ENCODE peak calls at places on chromosomes 1 and 21, in eight cellular contexts. One of them, this sample, is unnamed.

GRCh38 chr1:211698161-211699026 is 23.0 kb upstream of the NEK2 start:
- DNase-seq in body of pancreas: peak
- DNase-seq in astrocyte of the spinal cord: peak
- DNase-seq in brain microvascular endothelial cell: peak
- DNase-seq in left ventricle myocardium inferior: peak
- DNase-seq in lung: peak
- DNase-seq in foreskin fibroblast: peak
- DNase-seq in cardiac fibroblast: peak
- DNase-seq in this sample: no peak

GRCh38 chr1:41218152-41218551 is 24.0 kb downstream of the SCMH1 start:
- DNase-seq in astrocyte of the spinal cord: no peak
- DNase-seq in foreskin fibroblast: no peak
- DNase-seq in cardiac fibroblast: no peak
- DNase-seq in lung: no peak
- DNase-seq in body of pancreas: no peak
- DNase-seq in brain microvascular endothelial cell: no peak
- DNase-seq in left ventricle myocardium inferior: no peak
- DNase-seq in this sample: no peak

GRCh38 chr1:208207388-208208131 is 36.6 kb downstream of the PLXNA2 start:
- DNase-seq in left ventricle myocardium inferior: peak
- DNase-seq in lung: peak
- DNase-seq in body of pancreas: peak
- DNase-seq in foreskin fibroblast: peak
- DNase-seq in cardiac fibroblast: peak
- DNase-seq in astrocyte of the spinal cord: peak
- DNase-seq in brain microvascular endothelial cell: peak
- DNase-seq in this sample: peak

GRCh38 chr21:38774152-38774551 is 31.6 kb upstream of the ETS2 start:
- DNase-seq in foreskin fibroblast: no peak
- DNase-seq in left ventricle myocardium inferior: no peak
- DNase-seq in body of pancreas: no peak
- DNase-seq in astrocyte of the spinal cord: no peak
- DNase-seq in lung: no peak
- DNase-seq in cardiac fibroblast: peak
- DNase-seq in brain microvascular endothelial cell: peak
- DNase-seq in this sample: no peak

GRCh38 chr1:50968884-50969610 is 998 bp upstream of the CDKN2C start:
- DNase-seq in body of pancreas: peak
- DNase-seq in lung: peak
- DNase-seq in left ventricle myocardium inferior: peak
- DNase-seq in foreskin fibroblast: no peak
- DNase-seq in astrocyte of the spinal cord: peak
- DNase-seq in cardiac fibroblast: peak
- DNase-seq in brain microvascular endothelial cell: peak
- DNase-seq in this sample: no peak

GRCh38 chr1:164660415-164661174 is 101.6 kb downstream of the PBX1 start:
- DNase-seq in body of pancreas: peak
- DNase-seq in lung: no peak
- DNase-seq in foreskin fibroblast: no peak
- DNase-seq in cardiac fibroblast: peak
- DNase-seq in astrocyte of the spinal cord: peak
- DNase-seq in brain microvascular endothelial cell: peak
- DNase-seq in left ventricle myocardium inferior: no peak
- DNase-seq in this sample: peak

GRCh38 chr1:100928128-100928527 is 32.2 kb downstream of the SLC30A7 start:
- DNase-seq in foreskin fibroblast: no peak
- DNase-seq in brain microvascular endothelial cell: no peak
- DNase-seq in left ventricle myocardium inferior: no peak
- DNase-seq in body of pancreas: no peak
- DNase-seq in lung: no peak
- DNase-seq in cardiac fibroblast: no peak
- DNase-seq in astrocyte of the spinal cord: no peak
- DNase-seq in this sample: no peak

GRCh38 chr1:65820983-65821382 is 28.3 kb downstream of the PDE4B start:
- DNase-seq in brain microvascular endothelial cell: peak
- DNase-seq in body of pancreas: no peak
- DNase-seq in foreskin fibroblast: peak
- DNase-seq in cardiac fibroblast: peak
- DNase-seq in left ventricle myocardium inferior: no peak
- DNase-seq in astrocyte of the spinal cord: peak
- DNase-seq in lung: no peak
- DNase-seq in this sample: peak

GRCh38 chr1:240609527-240610060 is 2.4 kb downstream of the GREM2 start:
- DNase-seq in astrocyte of the spinal cord: no peak
- DNase-seq in body of pancreas: no peak
- DNase-seq in brain microvascular endothelial cell: no peak
- DNase-seq in left ventricle myocardium inferior: no peak
- DNase-seq in lung: no peak
- DNase-seq in foreskin fibroblast: no peak
- DNase-seq in cardiac fibroblast: no peak
- DNase-seq in this sample: no peak

GRCh38 chr1:155305881-155306391 is 2.7 kb upstream of the FDPS start:
- DNase-seq in lung: no peak
- DNase-seq in body of pancreas: no peak
- DNase-seq in astrocyte of the spinal cord: no peak
- DNase-seq in foreskin fibroblast: peak
- DNase-seq in cardiac fibroblast: peak
- DNase-seq in brain microvascular endothelial cell: no peak
- DNase-seq in left ventricle myocardium inferior: no peak
- DNase-seq in this sample: no peak

GRCh38 chr1:17831619-17832018 is 76.5 kb downstream of the ACTL8 start:
- DNase-seq in brain microvascular endothelial cell: peak
- DNase-seq in left ventricle myocardium inferior: no peak
- DNase-seq in astrocyte of the spinal cord: peak
- DNase-seq in body of pancreas: peak
- DNase-seq in cardiac fibroblast: peak
- DNase-seq in foreskin fibroblast: peak
- DNase-seq in lung: no peak
- DNase-seq in this sample: peak

GRCh38 chr1:204493882-204494280 is 724 bp downstream of the PIK3C2B start:
- DNase-seq in cardiac fibroblast: peak
- DNase-seq in lung: peak
- DNase-seq in brain microvascular endothelial cell: peak
- DNase-seq in foreskin fibroblast: peak
- DNase-seq in body of pancreas: peak
- DNase-seq in left ventricle myocardium inferior: peak
- DNase-seq in astrocyte of the spinal cord: no peak
- DNase-seq in this sample: no peak

GRCh38 chr1:203124546-203125317 is 2.8 kb upstream of the ADORA1 start:
- DNase-seq in astrocyte of the spinal cord: no peak
- DNase-seq in cardiac fibroblast: peak
- DNase-seq in body of pancreas: no peak
- DNase-seq in foreskin fibroblast: peak
- DNase-seq in brain microvascular endothelial cell: no peak
- DNase-seq in lung: no peak
- DNase-seq in left ventricle myocardium inferior: no peak
- DNase-seq in this sample: no peak

GRCh38 chr1:110490791-110491451 is 28.1 kb downstream of the KCNA10 start:
- DNase-seq in cardiac fibroblast: no peak
- DNase-seq in brain microvascular endothelial cell: no peak
- DNase-seq in foreskin fibroblast: no peak
- DNase-seq in body of pancreas: no peak
- DNase-seq in lung: no peak
- DNase-seq in astrocyte of the spinal cord: no peak
- DNase-seq in left ventricle myocardium inferior: no peak
- DNase-seq in this sample: no peak

GRCh38 chr1:177925006-177925405 is 44.9 kb downstream of the SEC16B start:
- DNase-seq in brain microvascular endothelial cell: no peak
- DNase-seq in left ventricle myocardium inferior: no peak
- DNase-seq in foreskin fibroblast: peak
- DNase-seq in body of pancreas: no peak
- DNase-seq in astrocyte of the spinal cord: peak
- DNase-seq in cardiac fibroblast: no peak
- DNase-seq in lung: no peak
- DNase-seq in this sample: no peak

GRCh38 chr1:27296773-27297214 is 25.2 kb upstream of the TMEM222 start:
- DNase-seq in foreskin fibroblast: peak
- DNase-seq in cardiac fibroblast: peak
- DNase-seq in astrocyte of the spinal cord: peak
- DNase-seq in left ventricle myocardium inferior: peak
- DNase-seq in body of pancreas: peak
- DNase-seq in lung: peak
- DNase-seq in brain microvascular endothelial cell: peak
- DNase-seq in this sample: no peak

GRCh38 chr1:19342077-19342775 is 30.1 kb downstream of the SLC66A1 start:
- DNase-seq in lung: no peak
- DNase-seq in body of pancreas: no peak
- DNase-seq in brain microvascular endothelial cell: no peak
- DNase-seq in foreskin fibroblast: peak
- DNase-seq in cardiac fibroblast: no peak
- DNase-seq in astrocyte of the spinal cord: no peak
- DNase-seq in left ventricle myocardium inferior: peak
- DNase-seq in this sample: no peak

GRCh38 chr1:19339199-19339861 is 27.2 kb downstream of the SLC66A1 start:
- DNase-seq in body of pancreas: no peak
- DNase-seq in lung: no peak
- DNase-seq in left ventricle myocardium inferior: no peak
- DNase-seq in cardiac fibroblast: no peak
- DNase-seq in foreskin fibroblast: no peak
- DNase-seq in astrocyte of the spinal cord: no peak
- DNase-seq in brain microvascular endothelial cell: no peak
- DNase-seq in this sample: no peak

GRCh38 chr1:19342894-19343616 is 30.9 kb downstream of the SLC66A1 start:
- DNase-seq in left ventricle myocardium inferior: no peak
- DNase-seq in lung: no peak
- DNase-seq in cardiac fibroblast: no peak
- DNase-seq in brain microvascular endothelial cell: no peak
- DNase-seq in foreskin fibroblast: no peak
- DNase-seq in body of pancreas: no peak
- DNase-seq in astrocyte of the spinal cord: no peak
- DNase-seq in this sample: no peak

GRCh38 chr1:19340387-19340937 is 28.3 kb downstream of the SLC66A1 start:
- DNase-seq in brain microvascular endothelial cell: no peak
- DNase-seq in cardiac fibroblast: no peak
- DNase-seq in lung: no peak
- DNase-seq in body of pancreas: no peak
- DNase-seq in foreskin fibroblast: no peak
- DNase-seq in astrocyte of the spinal cord: no peak
- DNase-seq in left ventricle myocardium inferior: no peak
- DNase-seq in this sample: no peak

DNA sequence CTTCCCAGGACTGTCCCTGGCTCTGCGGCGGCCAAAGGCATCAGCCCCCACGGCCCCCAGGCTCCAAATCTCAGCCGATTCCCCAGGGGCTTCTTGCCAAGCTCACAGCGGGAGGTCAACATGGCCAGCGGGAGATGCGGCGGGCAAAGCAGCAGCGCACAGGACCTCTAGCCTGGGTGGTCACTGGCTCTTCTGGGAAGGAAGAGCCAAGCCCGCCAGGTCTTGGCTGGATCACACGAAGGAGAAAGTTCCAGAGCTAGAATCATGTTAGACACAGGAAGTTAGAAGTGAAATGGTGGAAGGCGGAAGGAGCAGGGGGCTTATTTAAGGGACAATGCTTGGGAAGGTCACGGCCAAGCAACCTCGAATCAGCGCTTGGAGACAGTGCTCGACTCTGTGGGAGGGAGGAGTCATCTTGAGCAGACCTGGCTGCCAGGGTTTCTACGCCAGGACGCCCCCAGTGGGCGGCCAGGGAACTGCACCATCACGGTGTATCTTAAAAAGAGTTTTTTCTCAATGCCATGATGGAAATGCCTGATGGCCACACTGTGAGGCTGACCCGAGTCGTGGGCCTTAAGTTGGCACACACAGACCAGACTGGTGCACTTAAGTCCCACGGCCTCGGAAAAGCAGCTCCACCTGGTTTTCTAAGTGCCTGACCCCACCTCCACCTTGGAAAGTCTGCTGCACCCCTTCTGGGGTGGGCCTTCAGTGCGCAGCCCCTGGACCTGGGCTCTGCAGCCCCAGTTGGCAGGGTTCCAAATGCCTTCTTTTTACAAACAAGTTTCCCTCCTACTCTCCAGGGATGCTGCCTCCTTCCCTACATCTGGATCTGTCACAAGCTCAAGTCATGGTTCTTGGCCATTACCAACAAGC is 29.3 kb downstream of the SLC66A1 start:
- DNase-seq in brain microvascular endothelial cell: peak
- DNase-seq in astrocyte of the spinal cord: peak
- DNase-seq in body of pancreas: peak
- DNase-seq in foreskin fibroblast: peak
- DNase-seq in lung: peak
- DNase-seq in left ventricle myocardium inferior: peak
- DNase-seq in cardiac fibroblast: peak
- DNase-seq in this sample: peak
- H3K4me3 ChIP-seq in brain microvascular endothelial cell: no peak
- H3K4me3 ChIP-seq in astrocyte of the spinal cord: no peak
- H3K4me3 ChIP-seq in body of pancreas: no peak
- H3K4me3 ChIP-seq in foreskin fibroblast: no peak
- H3K4me3 ChIP-seq in lung: no peak
- H3K4me3 ChIP-seq in left ventricle myocardium inferior: no peak
- H3K4me3 ChIP-seq in cardiac fibroblast: no peak
- H3K4me3 ChIP-seq in this sample: no peak

GRCh38 chr1:3067301-3067670 is 1.7 kb upstream of the PRDM16 start:
- DNase-seq in left ventricle myocardium inferior: peak
- DNase-seq in foreskin fibroblast: no peak
- DNase-seq in lung: no peak
- DNase-seq in brain microvascular endothelial cell: no peak
- DNase-seq in cardiac fibroblast: no peak
- DNase-seq in body of pancreas: peak
- DNase-seq in astrocyte of the spinal cord: no peak
- DNase-seq in this sample: no peak
- H3K4me3 ChIP-seq in left ventricle myocardium inferior: peak
- H3K4me3 ChIP-seq in foreskin fibroblast: no peak
- H3K4me3 ChIP-seq in lung: no peak
- H3K4me3 ChIP-seq in brain microvascular endothelial cell: no peak
- H3K4me3 ChIP-seq in cardiac fibroblast: no peak
- H3K4me3 ChIP-seq in body of pancreas: no peak
- H3K4me3 ChIP-seq in astrocyte of the spinal cord: peak
- H3K4me3 ChIP-seq in this sample: no peak

GRCh38 chr1:201648066-201648910 is 109.4 kb downstream of the NAV1 start:
- DNase-seq in cardiac fibroblast: peak
- DNase-seq in left ventricle myocardium inferior: peak
- DNase-seq in foreskin fibroblast: peak
- DNase-seq in brain microvascular endothelial cell: peak
- DNase-seq in astrocyte of the spinal cord: peak
- DNase-seq in lung: no peak
- DNase-seq in body of pancreas: peak
- DNase-seq in this sample: no peak
- H3K4me3 ChIP-seq in cardiac fibroblast: peak
- H3K4me3 ChIP-seq in left ventricle myocardium inferior: peak
- H3K4me3 ChIP-seq in foreskin fibroblast: peak
- H3K4me3 ChIP-seq in brain microvascular endothelial cell: peak
- H3K4me3 ChIP-seq in astrocyte of the spinal cord: peak
- H3K4me3 ChIP-seq in lung: peak
- H3K4me3 ChIP-seq in body of pancreas: no peak
- H3K4me3 ChIP-seq in this sample: peak

DNA sequence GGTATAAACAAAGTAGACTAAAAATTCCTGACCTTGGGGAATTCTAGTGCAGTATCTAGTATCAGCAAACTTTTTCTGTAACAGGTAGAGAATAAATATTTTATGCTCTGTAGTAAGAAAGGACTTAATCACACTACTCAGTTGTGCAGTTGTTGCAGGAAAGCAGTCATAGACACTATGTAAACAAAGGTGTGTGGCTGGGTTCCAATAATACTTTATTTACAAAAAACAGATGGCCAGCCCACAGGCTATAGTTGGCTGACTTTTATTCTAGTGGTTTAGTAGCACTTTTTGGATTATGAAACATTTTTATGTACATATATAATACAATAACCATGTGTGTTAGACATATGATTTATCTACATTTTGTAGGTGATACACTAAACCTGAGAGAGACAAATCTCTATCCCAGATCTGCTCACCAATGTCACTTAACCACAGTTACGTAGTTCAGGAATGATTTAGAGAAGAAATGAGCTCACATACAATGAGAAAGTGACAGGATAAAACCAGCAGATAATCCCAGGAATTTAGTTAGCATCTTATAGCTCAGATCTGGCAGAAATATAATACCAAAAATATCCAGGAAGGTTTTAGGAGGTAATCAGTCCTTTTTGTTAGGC is 56.1 kb downstream of the MIER1 start:
- DNase-seq in astrocyte of the spinal cord: no peak
- DNase-seq in cardiac fibroblast: no peak
- DNase-seq in brain microvascular endothelial cell: no peak
- DNase-seq in lung: no peak
- DNase-seq in left ventricle myocardium inferior: no peak
- DNase-seq in foreskin fibroblast: no peak
- DNase-seq in body of pancreas: no peak
- DNase-seq in this sample: no peak
- H3K4me3 ChIP-seq in astrocyte of the spinal cord: no peak
- H3K4me3 ChIP-seq in cardiac fibroblast: no peak
- H3K4me3 ChIP-seq in brain microvascular endothelial cell: no peak
- H3K4me3 ChIP-seq in lung: no peak
- H3K4me3 ChIP-seq in left ventricle myocardium inferior: peak
- H3K4me3 ChIP-seq in foreskin fibroblast: no peak
- H3K4me3 ChIP-seq in body of pancreas: no peak
- H3K4me3 ChIP-seq in this sample: no peak